ENCODE peak calls at places on chromosomes 16 and 17, in seven cellular contexts. Y, R, Z, W, O, I and K are unnamed samples.
A peak's percentile ranks its signal among the peaks of the same experiment; 100 is the strongest.

GRCh38 chr16:85460983-85461813 is 151.9 kb upstream of the GSE1 start:
- DNase-seq in O (no peak), I (no peak), W (no peak), R (peak; percentile 10), Z (no peak), Y (no peak), K (peak; percentile 71)

GRCh38 chr16:8547756-8548155 is 42.6 kb downstream of the TMEM114 start:
- DNase-seq in Z (no peak), W (no peak), I (no peak), O (no peak), Y (no peak), R (no peak), K (no peak)

GRCh38 chr17:48605409-48605864 is 651 bp upstream of the HOXB6 start:
- DNase-seq in Y (no peak), I (peak; percentile 68), W (no peak), Z (no peak), O (no peak), R (no peak), K (no peak)

GRCh38 chr16:56331399-56331798 is 93.9 kb downstream of the AMFR start:
- DNase-seq in Z (no peak), R (no peak), Y (no peak), O (no peak), I (no peak), W (no peak), K (no peak)

GRCh38 chr17:37359682-37360188 is 16.1 kb upstream of the C17orf78 start:
- DNase-seq in R (no peak), Y (no peak), O (no peak), I (no peak), W (no peak), Z (no peak), K (peak; percentile 29)

GRCh38 chr17:45293413-45294211 is 23.2 kb downstream of the MAP3K14 start:
- DNase-seq in Z (peak; percentile 89), Y (no peak), O (no peak), R (peak; percentile 65), W (no peak), I (peak; percentile 81), K (peak; percentile 85)

GRCh38 chr16:57757326-57757786 is 21.8 kb downstream of the KATNB1 start:
- DNase-seq in W (peak; percentile 78), R (peak; percentile 37), O (peak; percentile 94), Z (peak; percentile 78), Y (peak; percentile 94), I (peak; percentile 98), K (peak; percentile 97)

GRCh38 chr16:71843517-71844031 is 2.2 kb upstream of the ATXN1L start:
- DNase-seq in Y (no peak), Z (no peak), I (no peak), W (no peak), R (no peak), O (no peak), K (no peak)

GRCh38 chr16:72124148-72124547 is 30.5 kb downstream of the DHX38 start:
- DNase-seq in I (no peak), Z (no peak), O (no peak), Y (no peak), R (no peak), W (no peak), K (no peak)

GRCh38 chr16:77331802-77332586 is 102.8 kb downstream of the ADAMTS18 start:
- DNase-seq in Y (no peak), Z (no peak), O (no peak), R (no peak), I (no peak), W (no peak), K (no peak)

GRCh38 chr17:80964231-80964856 is 27.3 kb upstream of the CHMP6 start:
- DNase-seq in Z (no peak), O (no peak), I (no peak), Y (no peak), W (no peak), R (no peak), K (no peak)

GRCh38 chr16:75379911-75380847 is 53.1 kb downstream of the CFDP1 start:
- DNase-seq in Y (peak; percentile 19), O (no peak), W (peak; percentile 5), Z (peak; percentile 33), R (no peak), I (no peak), K (no peak)

GRCh38 chr16:48537909-48538745 is 71.9 kb downstream of the N4BP1 start:
- DNase-seq in W (no peak), R (no peak), O (no peak), I (no peak), Y (no peak), Z (no peak), K (no peak)

GRCh38 chr17:60098578-60098977 is 19.9 kb upstream of the HEATR6 start:
- DNase-seq in R (no peak), W (no peak), Y (no peak), Z (no peak), O (no peak), I (no peak), K (no peak)

GRCh38 chr17:81152288-81152848 is 12.9 kb upstream of the PVALEF start:
- DNase-seq in Z (no peak), W (no peak), I (no peak), O (no peak), Y (no peak), R (no peak), K (no peak)

GRCh38 chr16:15770512-15770911 is 86.3 kb downstream of the MYH11 start:
- DNase-seq in I (no peak), Z (no peak), W (no peak), Y (no peak), R (peak; percentile 11), O (no peak), K (peak; percentile 74)

GRCh38 chr17:42284566-42284965 is 3.7 kb upstream of the STAT5A start:
- DNase-seq in Z (no peak), Y (no peak), O (no peak), W (no peak), I (no peak), R (no peak), K (no peak)

GRCh38 chr17:81197831-81198490 is 24.8 kb downstream of the CEP131 start:
- DNase-seq in I (no peak), Z (no peak), W (no peak), R (no peak), Y (no peak), O (no peak), K (no peak)

GRCh38 chr17:37713028-37713431 is 31.8 kb downstream of the HNF1B start:
- DNase-seq in W (no peak), R (no peak), O (no peak), I (peak; percentile 96), Y (no peak), Z (no peak), K (no peak)

GRCh38 chr17:40522961-40523310 is 21.5 kb upstream of the TNS4 start:
- DNase-seq in Z (no peak), I (no peak), Y (no peak), R (no peak), O (no peak), W (no peak), K (no peak)

GRCh38 chr17:48068491-48068961 is 20.4 kb downstream of the NFE2L1 start:
- DNase-seq in Z (no peak), O (peak; percentile 57), R (no peak), Y (no peak), W (no peak), I (peak; percentile 43), K (peak; percentile 62)

GRCh38 chr16:25841776-25842175 is 150.0 kb downstream of the HS3ST4 start:
- DNase-seq in R (no peak), Y (no peak), O (no peak), W (no peak), Z (no peak), I (no peak), K (no peak)

GRCh38 chr16:85176541-85177447 is 64.5 kb upstream of the CIBAR2 start:
- DNase-seq in W (no peak), R (no peak), Y (no peak), I (no peak), O (no peak), Z (no peak), K (no peak)

GRCh38 chr16:70657956-70658355 is 11.6 kb downstream of the IL34 start:
- DNase-seq in I (no peak), Y (no peak), O (no peak), W (no peak), Z (no peak), R (no peak), K (no peak)

GRCh38 chr16:85716016-85716679 is 27.4 kb upstream of the GINS2 start:
- DNase-seq in Y (no peak), Z (no peak), O (no peak), W (no peak), R (no peak), I (no peak), K (no peak)

GRCh38 chr17:81518785-81519283 is 6.2 kb upstream of the ACTG1 start:
- DNase-seq in O (no peak), R (no peak), I (peak; percentile 74), W (no peak), Y (no peak), Z (peak; percentile 74), K (peak; percentile 80)

GRCh38 chr17:37532751-37533150 is 43.1 kb downstream of the DUSP14 start:
- DNase-seq in W (no peak), I (no peak), O (no peak), R (no peak), Z (no peak), Y (no peak), K (no peak)

GRCh38 chr17:2786176-2786881 is 9.9 kb upstream of the RAP1GAP2 start:
- DNase-seq in R (peak; percentile 29), I (peak; percentile 91), W (peak; percentile 83), Z (peak; percentile 90), O (peak; percentile 99), Y (peak; percentile 90), K (peak; percentile 87)

GRCh38 chr17:64183815-64184397 is 54.0 kb upstream of the ERN1 start:
- DNase-seq in Z (no peak), Y (no peak), R (no peak), O (no peak), I (no peak), W (no peak), K (peak; percentile 38)

GRCh38 chr17:4004517-4005295 is 40.5 kb upstream of the ATP2A3 start:
- DNase-seq in W (peak; percentile 37), I (peak; percentile 65), O (peak; percentile 78), Y (peak; percentile 58), R (no peak), Z (peak; percentile 76), K (peak; percentile 80)

GRCh38 chr16:73179671-73180370 is 131.9 kb upstream of the ZFHX3 start:
- DNase-seq in Y (no peak), W (no peak), Z (no peak), O (no peak), I (no peak), R (no peak), K (no peak)

GRCh38 chr16:52078716-52079655 is 468.0 kb downstream of the TOX3 start:
- DNase-seq in Z (no peak), R (no peak), Y (no peak), W (no peak), I (peak; percentile 41), O (no peak), K (no peak)

GRCh38 chr17:42525221-42525620 is 10.8 kb upstream of the NAGLU start:
- DNase-seq in R (peak; percentile 54), Z (no peak), W (no peak), I (no peak), Y (no peak), O (no peak), K (peak; percentile 71)

GRCh38 chr17:50348522-50349240 is 2.8 kb downstream of the XYLT2 start:
- DNase-seq in O (no peak), I (no peak), Y (no peak), W (no peak), Z (peak; percentile 17), R (no peak), K (peak; percentile 51)

GRCh38 chr17:44518032-44518431 is 14.8 kb upstream of the GPATCH8 start:
- DNase-seq in Z (no peak), W (no peak), O (no peak), Y (no peak), I (no peak), R (no peak), K (peak; percentile 65)

GRCh38 chr16:89115216-89115949 is 21.7 kb downstream of the ACSF3 start:
- DNase-seq in O (no peak), I (no peak), Z (peak; percentile 74), W (peak; percentile 87), R (no peak), Y (peak; percentile 85), K (no peak)

GRCh38 chr16:66908762-66909559 is 9.7 kb downstream of the CDH16 start:
- DNase-seq in O (no peak), W (no peak), Y (no peak), R (no peak), I (no peak), Z (no peak), K (no peak)

GRCh38 chr17:5241861-5242671 is 7.4 kb upstream of the SCIMP start:
- DNase-seq in I (no peak), O (no peak), Z (peak; percentile 32), R (no peak), Y (no peak), W (no peak), K (no peak)